ENCODE peak calls at places on chromosomes 13 and 19, in five cellular contexts. One of them, this sample, is unnamed.
A peak's percentile ranks its signal among the peaks of the same experiment; 100 is the strongest.

GRCh38 chr13:97100821-97101220 is 106.5 kb upstream of the OXGR1 start:
- DNase-seq in ascending aorta: no peak
- DNase-seq in astrocyte: no peak
- DNase-seq in tibial nerve: no peak
- DNase-seq in body of pancreas: no peak
- DNase-seq in this sample: no peak

GRCh38 chr19:33621811-33622504 is at the start of gene CHST8:
- DNase-seq in ascending aorta: no peak
- DNase-seq in astrocyte: peak; percentile 18
- DNase-seq in tibial nerve: no peak
- DNase-seq in body of pancreas: peak; percentile 64
- DNase-seq in this sample: no peak

GRCh38 chr13:69485991-69486592 is 621.5 kb upstream of the ATXN8OS start:
- DNase-seq in ascending aorta: no peak
- DNase-seq in astrocyte: no peak
- DNase-seq in tibial nerve: no peak
- DNase-seq in body of pancreas: no peak
- DNase-seq in this sample: no peak

GRCh38 chr13:29805994-29806748 is 44.2 kb downstream of the UBL3 start:
- DNase-seq in ascending aorta: no peak
- DNase-seq in astrocyte: no peak
- DNase-seq in tibial nerve: no peak
- DNase-seq in body of pancreas: no peak
- DNase-seq in this sample: no peak

GRCh38 chr13:80048802-80049201 is 292.1 kb downstream of the SPRY2 start:
- DNase-seq in ascending aorta: peak; percentile 96
- DNase-seq in astrocyte: peak; percentile 98
- DNase-seq in tibial nerve: peak; percentile 70
- DNase-seq in body of pancreas: peak; percentile 60
- DNase-seq in this sample: no peak

GRCh38 chr19:5624154-5624663 is 1.3 kb downstream of the SAFB start:
- DNase-seq in ascending aorta: no peak
- DNase-seq in astrocyte: peak; percentile 35
- DNase-seq in tibial nerve: peak; percentile 23
- DNase-seq in body of pancreas: peak; percentile 75
- DNase-seq in this sample: no peak

GRCh38 chr19:21466627-21467026 is 38.8 kb upstream of the ZNF429 start:
- DNase-seq in ascending aorta: no peak
- DNase-seq in astrocyte: no peak
- DNase-seq in tibial nerve: no peak
- DNase-seq in body of pancreas: no peak
- DNase-seq in this sample: no peak

GRCh38 chr19:29967623-29968022 is 25.6 kb downstream of the URI1 start:
- DNase-seq in ascending aorta: no peak
- DNase-seq in astrocyte: peak; percentile 30
- DNase-seq in tibial nerve: no peak
- DNase-seq in body of pancreas: no peak
- DNase-seq in this sample: no peak

GRCh38 chr13:34756572-34756971 is 185.5 kb upstream of the NBEA start:
- DNase-seq in ascending aorta: no peak
- DNase-seq in astrocyte: no peak
- DNase-seq in tibial nerve: no peak
- DNase-seq in body of pancreas: no peak
- DNase-seq in this sample: no peak

GRCh38 chr13:52455677-52456041 is 381 bp downstream of the CKAP2 start:
- DNase-seq in ascending aorta: peak; percentile 79
- DNase-seq in astrocyte: no peak
- DNase-seq in tibial nerve: no peak
- DNase-seq in body of pancreas: peak; percentile 84
- DNase-seq in this sample: peak; percentile 58

GRCh38 chr19:31141301-31141700 is 207.9 kb downstream of the TSHZ3 start:
- DNase-seq in ascending aorta: no peak
- DNase-seq in astrocyte: peak; percentile 23
- DNase-seq in tibial nerve: no peak
- DNase-seq in body of pancreas: no peak
- DNase-seq in this sample: no peak

GRCh38 chr13:50275392-50276063 is 260.3 kb downstream of the KCNRG start:
- DNase-seq in ascending aorta: no peak
- DNase-seq in astrocyte: no peak
- DNase-seq in tibial nerve: no peak
- DNase-seq in body of pancreas: no peak
- DNase-seq in this sample: no peak

GRCh38 chr19:49333426-49334288 is 1.5 kb upstream of the CD37 start:
- DNase-seq in ascending aorta: peak; percentile 65
- DNase-seq in astrocyte: no peak
- DNase-seq in tibial nerve: no peak
- DNase-seq in body of pancreas: no peak
- DNase-seq in this sample: peak; percentile 54

GRCh38 chr19:51904331-51905165 is at the start of gene ZNF649:
- DNase-seq in ascending aorta: peak; percentile 88
- DNase-seq in astrocyte: peak; percentile 72
- DNase-seq in tibial nerve: peak; percentile 60
- DNase-seq in body of pancreas: peak; percentile 89
- DNase-seq in this sample: peak; percentile 58
- H3K9me3 ChIP-seq in ascending aorta: peaks cover 39% of the 10 kb centered on the region
- H3K9me3 ChIP-seq in astrocyte: peaks cover 16% of the 10 kb centered on the region
- H3K9me3 ChIP-seq in tibial nerve: peaks cover 6% of the 10 kb centered on the region
- H3K9me3 ChIP-seq in body of pancreas: peaks cover 18% of the 10 kb centered on the region
- H3K9me3 ChIP-seq in this sample: peaks cover 18% of the 10 kb centered on the region

GRCh38 chr19:38561658-38562057 is 56.1 kb downstream of the MAP4K1 start:
- DNase-seq in ascending aorta: no peak
- DNase-seq in astrocyte: no peak
- DNase-seq in tibial nerve: no peak
- DNase-seq in body of pancreas: no peak
- DNase-seq in this sample: no peak

GRCh38 chr19:38561053-38561606 is 56.6 kb downstream of the MAP4K1 start:
- DNase-seq in ascending aorta: no peak
- DNase-seq in astrocyte: no peak
- DNase-seq in tibial nerve: no peak
- DNase-seq in body of pancreas: no peak
- DNase-seq in this sample: no peak

GRCh38 chr19:38562096-38562495 is 55.7 kb downstream of the MAP4K1 start:
- DNase-seq in ascending aorta: no peak
- DNase-seq in astrocyte: no peak
- DNase-seq in tibial nerve: no peak
- DNase-seq in body of pancreas: no peak
- DNase-seq in this sample: no peak

GRCh38 chr19:38557205-38557799 is 60.5 kb downstream of the MAP4K1 start:
- DNase-seq in ascending aorta: no peak
- DNase-seq in astrocyte: no peak
- DNase-seq in tibial nerve: no peak
- DNase-seq in body of pancreas: no peak
- DNase-seq in this sample: no peak

DNA sequence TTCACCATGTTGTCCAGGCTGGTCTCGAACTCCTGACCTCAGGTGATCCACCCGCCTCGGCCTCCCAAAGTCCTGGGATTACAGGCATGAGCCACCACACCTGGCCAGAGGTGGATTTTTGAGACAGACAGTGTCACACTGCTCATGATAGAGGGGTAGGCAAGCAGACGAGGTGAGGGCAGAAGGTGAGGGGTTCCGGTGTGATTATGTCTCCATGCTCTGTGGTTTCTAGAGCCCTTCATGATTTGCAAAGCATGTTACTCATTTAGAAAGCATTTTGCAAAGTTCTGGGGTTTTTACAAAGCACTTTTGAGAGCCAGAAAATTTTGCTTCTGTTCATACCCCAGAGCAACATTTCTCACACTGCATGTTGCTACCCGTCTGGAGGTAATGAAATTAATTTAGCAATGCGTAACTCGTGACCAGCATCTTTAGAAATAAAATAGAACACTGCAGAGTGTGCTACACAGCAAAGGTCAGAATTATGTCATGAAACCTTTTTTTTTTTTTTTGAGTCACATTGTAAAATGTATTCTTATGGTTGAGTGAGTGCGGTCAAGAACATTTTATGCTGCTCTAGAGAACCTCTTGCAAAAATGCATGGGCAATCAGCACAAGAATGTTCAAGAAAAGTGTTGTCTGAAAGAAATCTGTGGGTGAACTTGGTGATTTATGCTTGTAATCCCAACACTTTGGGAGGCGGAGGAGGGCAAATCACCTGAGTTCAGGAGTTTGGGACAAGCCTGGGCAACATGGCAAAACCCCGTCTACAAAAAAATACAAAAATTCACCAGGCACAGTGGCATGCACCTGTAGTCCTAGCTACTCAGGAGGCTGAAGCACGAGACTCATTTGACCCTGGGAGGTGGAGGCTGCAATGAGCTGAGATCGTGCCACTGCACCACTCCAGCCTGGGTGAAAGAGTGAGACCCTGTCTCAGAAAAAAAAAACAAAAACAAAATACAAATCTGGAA is 58.0 kb downstream of the MAP4K1 start:
- DNase-seq in ascending aorta: no peak
- DNase-seq in astrocyte: peak; percentile 22
- DNase-seq in tibial nerve: no peak
- DNase-seq in body of pancreas: no peak
- DNase-seq in this sample: no peak
- H3K4me3 ChIP-seq in ascending aorta: no peak overlapping the region
- H3K4me3 ChIP-seq in astrocyte: no peak overlapping the region
- H3K4me3 ChIP-seq in tibial nerve: no peak overlapping the region
- H3K4me3 ChIP-seq in body of pancreas: no peak overlapping the region
- H3K4me3 ChIP-seq in this sample: no peak overlapping the region

GRCh38 chr19:6903446-6903845 is 16.1 kb downstream of the ADGRE1 start:
- DNase-seq in ascending aorta: no peak
- DNase-seq in astrocyte: no peak
- DNase-seq in tibial nerve: no peak
- DNase-seq in body of pancreas: no peak
- DNase-seq in this sample: no peak
- H3K9me3 ChIP-seq in ascending aorta: peaks cover 25% of the 10 kb centered on the region
- H3K9me3 ChIP-seq in astrocyte: peaks cover 5% of the 10 kb centered on the region
- H3K9me3 ChIP-seq in tibial nerve: peaks cover 17% of the 10 kb centered on the region
- H3K9me3 ChIP-seq in body of pancreas: peaks cover 37% of the 10 kb centered on the region
- H3K9me3 ChIP-seq in this sample: peaks cover 4% of the 10 kb centered on the region

DNA sequence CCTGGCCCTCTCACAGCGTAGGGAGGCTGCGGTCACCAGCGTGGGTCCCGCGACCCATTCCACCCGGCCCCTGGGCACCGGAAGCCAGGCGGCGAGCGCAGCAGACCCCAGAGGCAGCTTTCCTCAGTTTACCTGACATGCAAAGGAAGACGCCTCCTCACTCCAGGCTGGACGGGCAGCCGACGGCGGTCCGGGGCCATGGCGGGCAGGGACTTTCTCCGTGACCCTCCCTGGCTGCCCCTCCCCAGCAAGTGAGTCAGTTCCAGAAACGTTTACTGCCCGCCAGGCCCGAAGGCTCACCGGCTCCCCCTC is 5.5 kb downstream of the SBNO2 start:
- DNase-seq in ascending aorta: no peak
- DNase-seq in astrocyte: no peak
- DNase-seq in tibial nerve: no peak
- DNase-seq in body of pancreas: no peak
- DNase-seq in this sample: no peak
- H3K4me3 ChIP-seq in ascending aorta: peak overlapping the region; percentile 13
- H3K4me3 ChIP-seq in astrocyte: no peak overlapping the region
- H3K4me3 ChIP-seq in tibial nerve: peak overlapping the region; percentile 47
- H3K4me3 ChIP-seq in body of pancreas: no peak overlapping the region
- H3K4me3 ChIP-seq in this sample: no peak overlapping the region

GRCh38 chr19:19823916-19824315 is 2.4 kb upstream of the ZNF506 start:
- DNase-seq in ascending aorta: no peak
- DNase-seq in astrocyte: no peak
- DNase-seq in tibial nerve: no peak
- DNase-seq in body of pancreas: no peak
- DNase-seq in this sample: no peak
- H3K9me3 ChIP-seq in ascending aorta: peaks cover 21% of the 10 kb centered on the region
- H3K9me3 ChIP-seq in astrocyte: peaks cover 14% of the 10 kb centered on the region
- H3K9me3 ChIP-seq in tibial nerve: peaks cover 9% of the 10 kb centered on the region
- H3K9me3 ChIP-seq in body of pancreas: no peaks in the 10 kb centered on the region
- H3K9me3 ChIP-seq in this sample: no peaks in the 10 kb centered on the region

GRCh38 chr13:110562696-110563462 is 1.4 kb upstream of the RAB20 start:
- DNase-seq in ascending aorta: no peak
- DNase-seq in astrocyte: no peak
- DNase-seq in tibial nerve: no peak
- DNase-seq in body of pancreas: no peak
- DNase-seq in this sample: no peak
- H3K4me3 ChIP-seq in ascending aorta: peak overlapping the region; percentile 82
- H3K4me3 ChIP-seq in astrocyte: no peak overlapping the region
- H3K4me3 ChIP-seq in tibial nerve: peak overlapping the region; percentile 91
- H3K4me3 ChIP-seq in body of pancreas: no peak overlapping the region
- H3K4me3 ChIP-seq in this sample: peak overlapping the region; percentile 86

DNA sequence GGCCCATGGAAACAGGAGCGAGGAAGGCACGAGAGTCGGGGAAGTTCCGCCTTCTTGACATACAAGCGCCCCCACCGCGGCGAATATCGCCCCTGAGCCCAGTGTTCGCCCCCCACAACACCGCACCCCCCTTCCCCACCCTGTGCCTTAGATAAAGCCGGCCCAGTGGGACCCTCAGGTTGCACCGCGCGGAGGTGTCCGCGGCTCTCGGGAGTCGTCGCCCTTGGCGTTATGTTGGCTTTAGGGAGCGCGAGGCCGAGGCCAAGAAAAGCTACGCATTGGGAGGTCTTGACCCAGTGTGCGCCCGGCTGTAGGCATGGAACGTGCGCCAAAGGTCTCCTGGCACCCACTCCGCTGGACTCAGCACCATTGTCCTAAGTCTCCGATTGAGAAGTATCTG is 603 bp upstream of the ZNF132 start:
- DNase-seq in ascending aorta: peak; percentile 64
- DNase-seq in astrocyte: no peak
- DNase-seq in tibial nerve: no peak
- DNase-seq in body of pancreas: peak; percentile 17
- DNase-seq in this sample: no peak
- H3K9me3 ChIP-seq in ascending aorta: peaks cover 40% of the 10 kb centered on the region
- H3K9me3 ChIP-seq in astrocyte: peaks cover 33% of the 10 kb centered on the region
- H3K9me3 ChIP-seq in tibial nerve: peaks cover 28% of the 10 kb centered on the region
- H3K9me3 ChIP-seq in body of pancreas: peaks cover 35% of the 10 kb centered on the region
- H3K9me3 ChIP-seq in this sample: no peaks in the 10 kb centered on the region

DNA sequence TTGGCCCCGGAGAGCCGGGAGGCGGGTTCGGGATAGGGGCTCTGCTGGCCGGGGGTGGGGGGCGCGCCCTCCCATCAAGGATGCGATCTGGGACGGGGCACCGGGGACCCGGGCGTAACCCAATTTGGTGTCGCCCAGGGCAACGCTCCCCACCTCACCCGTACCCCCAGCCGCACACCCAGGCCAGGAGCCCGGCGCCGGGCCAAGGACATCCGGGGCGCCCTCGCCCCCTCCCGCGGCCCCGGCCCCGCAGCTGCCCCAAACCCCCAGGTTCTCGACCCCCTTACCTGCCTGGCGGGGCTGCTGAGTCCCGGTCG is 525 bp downstream of the SHANK1 start:
- DNase-seq in ascending aorta: no peak
- DNase-seq in astrocyte: no peak
- DNase-seq in tibial nerve: no peak
- DNase-seq in body of pancreas: no peak
- DNase-seq in this sample: no peak
- H3K4me3 ChIP-seq in ascending aorta: peak overlapping the region; percentile 33
- H3K4me3 ChIP-seq in astrocyte: no peak overlapping the region
- H3K4me3 ChIP-seq in tibial nerve: peak overlapping the region; percentile 51
- H3K4me3 ChIP-seq in body of pancreas: no peak overlapping the region
- H3K4me3 ChIP-seq in this sample: no peak overlapping the region

This sample was measured in effector memory CD4-positive, alpha-beta T cell.